ENCODE peak calls at places on chromosomes 2 and 18, in eight cellular contexts. One of them, this sample, is unnamed.

GRCh38 chr2:120014231-120014990 is 1.5 kb downstream of the EPB41L5 start:
- DNase-seq in upper lobe of right lung: no peak
- DNase-seq in GM12891: no peak
- DNase-seq in dorsolateral prefrontal cortex: no peak
- DNase-seq in activated T-helper 9 cell treated with anti-CD3 and anti-CD28 coated beads, Interleukin-2, amount 50 U/mL, for 16 hours: no peak
- DNase-seq in GM03348: no peak
- DNase-seq in AML-193: no peak
- DNase-seq in smooth muscle cell of the brain vasculature: no peak
- DNase-seq in this sample: no peak

GRCh38 chr2:197804758-197805597 is 585 bp downstream of the PLCL1 start:
- DNase-seq in upper lobe of right lung: peak
- DNase-seq in GM12891: no peak
- DNase-seq in dorsolateral prefrontal cortex: no peak
- DNase-seq in activated T-helper 9 cell treated with anti-CD3 and anti-CD28 coated beads, Interleukin-2, amount 50 U/mL, for 16 hours: peak
- DNase-seq in GM03348: peak
- DNase-seq in AML-193: no peak
- DNase-seq in smooth muscle cell of the brain vasculature: no peak
- DNase-seq in this sample: no peak

GRCh38 chr18:36650906-36651305 is 177.9 kb downstream of the TPGS2 start:
- DNase-seq in upper lobe of right lung: no peak
- DNase-seq in GM12891: no peak
- DNase-seq in dorsolateral prefrontal cortex: no peak
- DNase-seq in activated T-helper 9 cell treated with anti-CD3 and anti-CD28 coated beads, Interleukin-2, amount 50 U/mL, for 16 hours: no peak
- DNase-seq in GM03348: no peak
- DNase-seq in AML-193: no peak
- DNase-seq in smooth muscle cell of the brain vasculature: no peak
- DNase-seq in this sample: no peak

GRCh38 chr2:9234680-9235387 is 28.2 kb downstream of the ASAP2 start:
- DNase-seq in upper lobe of right lung: no peak
- DNase-seq in GM12891: no peak
- DNase-seq in dorsolateral prefrontal cortex: no peak
- DNase-seq in activated T-helper 9 cell treated with anti-CD3 and anti-CD28 coated beads, Interleukin-2, amount 50 U/mL, for 16 hours: no peak
- DNase-seq in GM03348: peak
- DNase-seq in AML-193: no peak
- DNase-seq in smooth muscle cell of the brain vasculature: no peak
- DNase-seq in this sample: peak

GRCh38 chr18:49846263-49846662 is 32.9 kb upstream of the ACAA2 start:
- DNase-seq in upper lobe of right lung: no peak
- DNase-seq in GM12891: no peak
- DNase-seq in dorsolateral prefrontal cortex: no peak
- DNase-seq in activated T-helper 9 cell treated with anti-CD3 and anti-CD28 coated beads, Interleukin-2, amount 50 U/mL, for 16 hours: no peak
- DNase-seq in GM03348: peak
- DNase-seq in AML-193: no peak
- DNase-seq in smooth muscle cell of the brain vasculature: no peak
- DNase-seq in this sample: no peak

GRCh38 chr2:43361286-43361685 is 134.9 kb upstream of the ZFP36L2 start:
- DNase-seq in upper lobe of right lung: no peak
- DNase-seq in GM12891: no peak
- DNase-seq in dorsolateral prefrontal cortex: no peak
- DNase-seq in activated T-helper 9 cell treated with anti-CD3 and anti-CD28 coated beads, Interleukin-2, amount 50 U/mL, for 16 hours: no peak
- DNase-seq in GM03348: peak
- DNase-seq in AML-193: no peak
- DNase-seq in smooth muscle cell of the brain vasculature: no peak
- DNase-seq in this sample: no peak

GRCh38 chr18:13335903-13336302 is 117.3 kb downstream of the LDLRAD4 start:
- DNase-seq in upper lobe of right lung: no peak
- DNase-seq in GM12891: no peak
- DNase-seq in dorsolateral prefrontal cortex: no peak
- DNase-seq in activated T-helper 9 cell treated with anti-CD3 and anti-CD28 coated beads, Interleukin-2, amount 50 U/mL, for 16 hours: no peak
- DNase-seq in GM03348: no peak
- DNase-seq in AML-193: no peak
- DNase-seq in smooth muscle cell of the brain vasculature: no peak
- DNase-seq in this sample: no peak

GRCh38 chr18:59416818-59417217 is 57.8 kb upstream of the LMAN1 start:
- DNase-seq in upper lobe of right lung: no peak
- DNase-seq in GM12891: no peak
- DNase-seq in dorsolateral prefrontal cortex: no peak
- DNase-seq in activated T-helper 9 cell treated with anti-CD3 and anti-CD28 coated beads, Interleukin-2, amount 50 U/mL, for 16 hours: no peak
- DNase-seq in GM03348: no peak
- DNase-seq in AML-193: no peak
- DNase-seq in smooth muscle cell of the brain vasculature: no peak
- DNase-seq in this sample: no peak

GRCh38 chr2:216261042-216261537 is 111.2 kb downstream of the MARCHF4 start:
- DNase-seq in upper lobe of right lung: no peak
- DNase-seq in GM12891: no peak
- DNase-seq in dorsolateral prefrontal cortex: no peak
- DNase-seq in activated T-helper 9 cell treated with anti-CD3 and anti-CD28 coated beads, Interleukin-2, amount 50 U/mL, for 16 hours: no peak
- DNase-seq in GM03348: no peak
- DNase-seq in AML-193: no peak
- DNase-seq in smooth muscle cell of the brain vasculature: no peak
- DNase-seq in this sample: no peak

GRCh38 chr18:25621144-25621543 is 269.2 kb upstream of the ZNF521 start:
- DNase-seq in upper lobe of right lung: no peak
- DNase-seq in GM12891: no peak
- DNase-seq in dorsolateral prefrontal cortex: no peak
- DNase-seq in activated T-helper 9 cell treated with anti-CD3 and anti-CD28 coated beads, Interleukin-2, amount 50 U/mL, for 16 hours: no peak
- DNase-seq in GM03348: no peak
- DNase-seq in AML-193: no peak
- DNase-seq in smooth muscle cell of the brain vasculature: no peak
- DNase-seq in this sample: no peak

This sample was measured in KBM-7.